ENCODE peak calls at places on chromosomes 4 and X, in four cellular contexts. D is HCT116, U is A549, N is HepG2. P is an unnamed sample.

GRCh38 chrX:40273356-40274050 is 175.7 kb upstream of the BCOR start:
- DNase-seq in D (no peak), U (no peak), N (no peak), P (no peak)

GRCh38 chr4:89410687-89411086 is 103.1 kb upstream of the GPRIN3 start:
- DNase-seq in D (no peak), U (no peak), N (no peak), P (no peak)

GRCh38 chr4:1462009-1462767 is 55.9 kb upstream of the NKX1-1 start:
- DNase-seq in D (no peak), U (no peak), N (no peak), P (no peak)

GRCh38 chrX:39609941-39610340 is 487.8 kb downstream of the BCOR start:
- DNase-seq in D (no peak), U (no peak), N (no peak), P (no peak)

GRCh38 chr4:94765653-94766052 is 7.9 kb downstream of the BMPR1B start:
- DNase-seq in D (no peak), U (no peak), N (no peak), P (no peak)

GRCh38 chr4:150581611-150582010 is 340 bp upstream of the MAB21L2 start:
- DNase-seq in D (no peak), U (no peak), N (no peak), P (no peak)

GRCh38 chr4:54971474-54971950 is 153.9 kb downstream of the KDR start:
- DNase-seq in D (peak; percentile 53), U (peak; percentile 28), N (peak; percentile 18), P (peak; percentile 10)

GRCh38 chr4:86005998-86006397 is 353.9 kb downstream of the MAPK10 start:
- DNase-seq in D (no peak), U (no peak), N (no peak), P (no peak)

GRCh38 chrX:46814966-46815365 is 21.9 kb upstream of the RP2 start:
- DNase-seq in D (no peak), U (no peak), N (no peak), P (no peak)

GRCh38 chrX:115978068-115978467 is 192.5 kb upstream of the AGTR2 start:
- DNase-seq in D (no peak), U (no peak), N (no peak), P (no peak)

GRCh38 chrX:40152706-40153334 is 55.1 kb upstream of the BCOR start:
- DNase-seq in D (no peak), U (peak; percentile 46), N (no peak), P (peak; percentile 43)

GRCh38 chrX:37420179-37420578 is 71.0 kb downstream of the PRRG1 start:
- DNase-seq in D (no peak), U (no peak), N (no peak), P (no peak)

GRCh38 chr4:158170691-158171455 is 2.0 kb downstream of the GASK1B start:
- DNase-seq in D (no peak), U (no peak), N (peak; percentile 55), P (no peak)

GRCh38 chr4:169810325-169811323 is 52.9 kb upstream of the HPF1 start:
- DNase-seq in D (peak; percentile 84), U (peak; percentile 61), N (peak; percentile 69), P (peak; percentile 63)

GRCh38 chr4:141177171-141177570 is 43.5 kb upstream of the ZNF330 start:
- DNase-seq in D (no peak), U (no peak), N (no peak), P (no peak)

GRCh38 chr4:173528378-173529321 is 1.4 kb downstream of the HAND2 start:
- DNase-seq in D (no peak), U (no peak), N (no peak), P (no peak)

GRCh38 chrX:45781901-45782553 is 581.4 kb upstream of the DIPK2B start:
- DNase-seq in D (no peak), U (peak; percentile 43), N (peak; percentile 15), P (peak; percentile 63)

GRCh38 chr4:37625499-37625898 is 60.7 kb downstream of the RELL1 start:
- DNase-seq in D (no peak), U (no peak), N (no peak), P (no peak)

GRCh38 chr4:82398263-82398662 is 24.5 kb upstream of the HNRNPD start:
- DNase-seq in D (no peak), U (no peak), N (no peak), P (no peak)

GRCh38 chrX:82765806-82766205 is 742.3 kb upstream of the POU3F4 start:
- DNase-seq in D (no peak), U (no peak), N (no peak), P (no peak)

GRCh38 chrX:68868316-68868715 is 39.5 kb downstream of the EFNB1 start:
- DNase-seq in D (no peak), U (no peak), N (no peak), P (no peak)

GRCh38 chr4:145988628-145989027 is 50.0 kb upstream of the ZNF827 start:
- DNase-seq in D (no peak), U (no peak), N (no peak), P (no peak)

GRCh38 chr4:101958547-101958946 is 168.0 kb downstream of the BANK1 start:
- DNase-seq in D (no peak), U (no peak), N (no peak), P (no peak)

GRCh38 chr4:169823685-169824084 is 65.9 kb upstream of the HPF1 start:
- DNase-seq in D (no peak), U (no peak), N (peak; percentile 21), P (peak; percentile 44)

GRCh38 chrX:151875270-151876026 is 37.2 kb upstream of the MAGEA4 start:
- DNase-seq in D (no peak), U (no peak), N (no peak), P (no peak)

GRCh38 chrX:16825306-16826035 is 39.2 kb downstream of the TXLNG start:
- DNase-seq in D (no peak), U (peak; percentile 33), N (peak; percentile 25), P (no peak)

GRCh38 chr4:145626623-145626982 is 7.4 kb downstream of the MMAA start:
- DNase-seq in D (no peak), U (no peak), N (no peak), P (no peak)

GRCh38 chrX:153305941-153306464 is 15.6 kb downstream of the PNMA6F start:
- DNase-seq in D (no peak), U (no peak), N (no peak), P (no peak)

GRCh38 chrX:57313583-57314215 is 27.2 kb downstream of the FAAH2 start:
- DNase-seq in D (no peak), U (no peak), N (no peak), P (no peak)

GRCh38 chr4:48025005-48025404 is 8.4 kb downstream of the NIPAL1 start:
- DNase-seq in D (no peak), U (no peak), N (no peak), P (no peak)

GRCh38 chr4:25925486-25926201 is 11.6 kb downstream of the SMIM20 start:
- DNase-seq in D (peak; percentile 35), U (peak; percentile 46), N (peak; percentile 36), P (no peak)

GRCh38 chrX:118356154-118356701 is 10.3 kb downstream of the WDR44 start:
- DNase-seq in D (no peak), U (no peak), N (no peak), P (no peak)

GRCh38 chrX:30275498-30275897 is 28.6 kb downstream of the MAGEB1 start:
- DNase-seq in D (peak; percentile 15), U (no peak), N (no peak), P (no peak)

GRCh38 chr4:8874003-8874895 is 2.6 kb upstream of the HMX1 start:
- DNase-seq in D (no peak), U (no peak), N (no peak), P (no peak)
- TF ChIP-seq CTCF in D (no peak), U (no peak), N (no peak), P (no peak)

DNA sequence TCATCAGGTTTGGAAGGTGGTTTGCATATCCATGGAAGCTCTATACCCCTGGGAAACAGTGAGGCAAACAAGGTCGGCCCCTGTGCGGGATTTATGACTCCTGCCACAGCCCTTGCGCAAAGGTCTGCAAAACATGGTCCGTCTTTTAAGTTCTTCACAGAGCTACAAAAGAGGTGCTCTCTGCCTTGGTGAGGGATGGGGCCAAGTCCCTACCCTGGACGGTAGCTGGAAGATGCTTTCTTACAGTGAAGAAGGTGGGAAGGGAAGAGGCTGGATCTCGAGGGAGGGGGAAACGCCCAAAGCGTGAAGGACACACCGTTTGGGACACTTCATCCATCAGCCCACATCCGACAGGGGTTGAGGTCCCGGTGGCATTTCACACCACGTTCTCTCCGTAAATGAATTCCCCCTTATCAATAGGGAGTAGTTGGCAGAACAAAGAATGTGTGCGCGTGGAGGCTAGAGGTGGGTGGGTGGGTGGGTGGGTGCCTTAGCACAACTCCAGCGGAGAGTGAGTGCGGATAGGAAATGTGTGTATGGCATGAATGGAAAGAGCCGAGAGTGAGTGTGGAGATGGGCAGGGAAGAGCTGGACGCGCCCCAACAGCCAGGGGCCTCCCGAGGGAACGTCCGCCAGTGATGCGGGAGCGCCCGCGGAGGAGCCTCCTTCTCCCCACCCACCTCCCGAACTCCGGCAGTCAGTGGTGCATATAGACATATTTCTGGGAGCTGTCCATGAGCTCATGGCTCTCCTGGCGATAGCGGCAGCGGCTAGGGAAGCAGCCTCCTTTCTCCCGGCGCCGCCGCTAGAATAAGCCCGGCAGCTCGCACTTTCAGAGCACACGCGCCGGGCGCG is 68.3 kb downstream of the LARP7 start:
- DNase-seq in D (peak; percentile 8), U (peak; percentile 18), N (peak; percentile 8), P (no peak)
- TF ChIP-seq REST in D (peak; percentile 52), U (peak; percentile 15), N (no peak), P (peak; percentile 35)

GRCh38 chrX:20596856-20597255 is 330.1 kb upstream of the RPS6KA3 start:
- DNase-seq in D (no peak), U (no peak), N (no peak), P (no peak)

GRCh38 chrX:20595928-20596550 is 329.3 kb upstream of the RPS6KA3 start:
- DNase-seq in D (no peak), U (no peak), N (no peak), P (no peak)

GRCh38 chrX:20593402-20593801 is 326.7 kb upstream of the RPS6KA3 start:
- DNase-seq in D (no peak), U (no peak), N (no peak), P (no peak)

GRCh38 chrX:20593836-20594235 is 327.1 kb upstream of the RPS6KA3 start:
- DNase-seq in D (no peak), U (no peak), N (no peak), P (no peak)

GRCh38 chrX:20594985-20595384 is 328.3 kb upstream of the RPS6KA3 start:
- DNase-seq in D (peak; percentile 1), U (no peak), N (peak; percentile 7), P (no peak)
- TF ChIP-seq CTCF in D (no peak), U (no peak), N (no peak), P (no peak)

DNA sequence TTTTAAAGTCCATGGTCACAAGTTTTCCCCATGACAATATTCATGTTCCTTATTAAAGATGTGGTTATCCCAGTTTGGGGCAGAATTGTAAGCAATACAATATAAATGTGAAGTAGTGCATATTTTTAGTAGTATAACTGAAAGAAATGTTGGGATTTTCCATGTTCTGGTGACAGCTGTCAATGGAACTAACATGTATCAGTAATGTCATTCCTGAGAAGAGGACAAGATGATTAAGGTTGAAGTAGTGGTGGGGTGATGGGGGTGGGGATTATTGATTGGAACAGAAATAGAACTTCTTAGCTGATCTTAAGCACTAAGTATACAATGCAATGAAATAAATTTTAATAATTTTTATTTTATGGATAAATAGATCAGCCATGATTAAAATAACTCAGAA is 81.6 kb downstream of the PDHA2 start:
- DNase-seq in D (no peak), U (no peak), N (no peak), P (no peak)
- TF ChIP-seq REST in D (no peak), U (no peak), N (no peak), P (no peak)

GRCh38 chr4:70885174-70885573 is 17.0 kb upstream of the MOB1B start:
- DNase-seq in D (no peak), U (no peak), N (no peak), P (no peak)
- TF ChIP-seq CTCF in D (no peak), U (no peak), N (no peak), P (no peak)

P was measured in HL-60.